ENCODE peak calls at places on chromosomes 11 and 22, in ten cellular contexts. D is dorsolateral prefrontal cortex; Q is epithelial cell of esophagus; V is endothelial cell; I is H9; E is activated CD8-positive, alpha-beta T cell treated with anti-CD3 and anti-CD28 coated beads for 36 hours; Z is IMR-90; G is GM12865; B is CD4-positive, alpha-beta T cell; S is MCF 10A. U is an unnamed sample.

GRCh38 chr11:19864141-19865120 is 151.8 kb downstream of the NAV2 start:
- DNase-seq in D (no peak), Q (no peak), V (no peak), I (no peak), E (no peak), Z (no peak), G (no peak), B (no peak), S (no peak), U (no peak)

GRCh38 chr22:38080847-38081635 is 2.9 kb downstream of the SLC16A8 start:
- DNase-seq in D (no peak), Q (peak; percentile 43), V (peak; percentile 52), I (peak; percentile 76), E (peak; percentile 22), Z (peak; percentile 14), G (no peak), B (no peak), S (no peak), U (peak; percentile 71)

GRCh38 chr11:75526192-75526541 is 426 bp upstream of the GDPD5 start:
- DNase-seq in D (no peak), Q (no peak), V (no peak), I (no peak), E (no peak), Z (no peak), G (no peak), B (no peak), S (no peak), U (no peak)

GRCh38 chr11:62452261-62452660 is 33.4 kb downstream of the SCGB1A1 start:
- DNase-seq in D (no peak), Q (no peak), V (no peak), I (no peak), E (no peak), Z (no peak), G (no peak), B (no peak), S (no peak), U (no peak)

GRCh38 chr11:126978155-126978554 is 22.4 kb downstream of the KIRREL3 start:
- DNase-seq in D (no peak), Q (no peak), V (no peak), I (peak; percentile 62), E (no peak), Z (no peak), G (no peak), B (no peak), S (no peak), U (no peak)

GRCh38 chr11:46413755-46414465 is 22.3 kb upstream of the CHRM4 start:
- DNase-seq in D (no peak), Q (peak; percentile 42), V (no peak), I (no peak), E (no peak), Z (peak; percentile 10), G (no peak), B (no peak), S (no peak), U (no peak)

GRCh38 chr11:102287963-102288744 is 29.1 kb upstream of the BIRC3 start:
- DNase-seq in D (no peak), Q (peak; percentile 81), V (peak; percentile 46), I (peak; percentile 46), E (peak; percentile 43), Z (peak; percentile 82), G (peak; percentile 78), B (peak; percentile 11), S (peak; percentile 80), U (no peak)

GRCh38 chr11:62458212-62459002 is 39.6 kb downstream of the SCGB1A1 start:
- DNase-seq in D (no peak), Q (no peak), V (no peak), I (no peak), E (no peak), Z (peak; percentile 27), G (no peak), B (no peak), S (no peak), U (no peak)

GRCh38 chr11:126359431-126360048 is 4.1 kb downstream of the ST3GAL4 start:
- DNase-seq in D (peak; percentile 64), Q (no peak), V (no peak), I (no peak), E (no peak), Z (peak; percentile 37), G (no peak), B (no peak), S (peak; percentile 43), U (peak; percentile 63)

GRCh38 chr11:87423161-87423560 is 385.4 kb downstream of the TMEM135 start:
- DNase-seq in D (no peak), Q (no peak), V (no peak), I (no peak), E (no peak), Z (no peak), G (no peak), B (no peak), S (no peak), U (no peak)

DNA sequence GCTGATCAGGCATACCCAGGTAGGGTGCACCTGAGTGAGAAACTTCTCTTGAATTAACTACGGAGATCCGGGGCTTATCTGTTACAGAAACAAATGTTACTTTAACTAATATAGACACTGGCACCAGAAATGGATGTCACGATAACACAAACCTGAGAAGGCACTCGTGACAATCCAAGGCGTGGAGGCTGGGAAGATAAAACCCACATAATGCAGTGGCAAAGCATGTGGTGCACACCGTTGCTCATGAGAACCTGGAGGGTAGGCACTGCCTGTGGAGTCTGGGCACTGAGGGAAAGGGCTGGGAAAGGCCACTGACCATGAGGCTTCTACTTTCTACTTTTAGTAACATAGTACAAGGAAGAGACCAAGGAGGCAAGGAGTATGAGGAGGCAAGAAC is 22.6 kb downstream of the SLC22A12 start:
- DNase-seq in D (no peak), Q (no peak), V (no peak), I (no peak), E (no peak), Z (no peak), G (no peak), B (no peak), S (no peak), U (no peak)
- TF ChIP-seq CTCF in D (no peak), Q (no peak), V (no peak), I (no peak), E (no peak), Z (no peak), G (no peak), B (no peak), S (no peak), U (no peak)

DNA sequence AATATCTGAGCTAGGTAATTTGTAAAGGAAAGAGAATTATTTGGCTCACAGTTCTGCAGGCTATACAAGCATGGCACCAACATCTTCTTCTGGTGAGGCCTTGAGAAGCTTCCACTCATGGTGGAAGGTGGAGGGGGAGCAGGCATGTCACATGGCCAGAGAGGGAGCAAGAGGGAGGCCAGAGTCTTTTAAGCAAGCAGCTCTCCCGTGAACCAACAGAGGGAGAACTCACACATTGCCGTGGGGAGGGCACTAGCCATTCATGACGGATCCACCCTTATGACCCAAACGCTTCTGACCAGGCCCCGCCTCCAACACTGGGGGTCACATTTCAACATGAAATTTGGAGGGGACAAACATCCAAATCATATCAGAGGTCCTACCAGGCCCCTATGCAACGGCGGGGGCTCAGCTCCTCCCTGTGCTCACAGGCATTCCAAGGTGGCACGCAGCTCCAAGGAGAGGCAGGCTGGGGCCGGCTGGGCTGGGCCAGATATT is 4.6 kb downstream of the C11orf96 start:
- DNase-seq in D (no peak), Q (peak; percentile 34), V (no peak), I (peak; percentile 71), E (no peak), Z (peak; percentile 47), G (peak; percentile 15), B (no peak), S (no peak), U (no peak)
- TF ChIP-seq CTCF in D (no peak), Q (peak; percentile 34), V (no peak), I (peak; percentile 64), E (no peak), Z (peak; percentile 48), G (no peak), B (no peak), S (peak; percentile 18), U (peak; percentile 8)

GRCh38 chr11:69164824-69165223 is 9.1 kb downstream of the SMIM38 start:
- DNase-seq in D (no peak), Q (no peak), V (no peak), I (no peak), E (no peak), Z (no peak), G (no peak), B (no peak), S (no peak), U (no peak)

GRCh38 chr11:69167916-69168691 is 12.4 kb downstream of the SMIM38 start:
- DNase-seq in D (no peak), Q (peak; percentile 81), V (no peak), I (no peak), E (no peak), Z (peak; percentile 31), G (no peak), B (no peak), S (peak; percentile 74), U (no peak)

GRCh38 chr11:69165775-69166174 is 10.0 kb downstream of the SMIM38 start:
- DNase-seq in D (no peak), Q (no peak), V (no peak), I (no peak), E (no peak), Z (no peak), G (no peak), B (no peak), S (no peak), U (no peak)

GRCh38 chr11:69167130-69167915 is 11.6 kb downstream of the SMIM38 start:
- DNase-seq in D (no peak), Q (no peak), V (no peak), I (no peak), E (no peak), Z (no peak), G (no peak), B (no peak), S (no peak), U (no peak)

DNA sequence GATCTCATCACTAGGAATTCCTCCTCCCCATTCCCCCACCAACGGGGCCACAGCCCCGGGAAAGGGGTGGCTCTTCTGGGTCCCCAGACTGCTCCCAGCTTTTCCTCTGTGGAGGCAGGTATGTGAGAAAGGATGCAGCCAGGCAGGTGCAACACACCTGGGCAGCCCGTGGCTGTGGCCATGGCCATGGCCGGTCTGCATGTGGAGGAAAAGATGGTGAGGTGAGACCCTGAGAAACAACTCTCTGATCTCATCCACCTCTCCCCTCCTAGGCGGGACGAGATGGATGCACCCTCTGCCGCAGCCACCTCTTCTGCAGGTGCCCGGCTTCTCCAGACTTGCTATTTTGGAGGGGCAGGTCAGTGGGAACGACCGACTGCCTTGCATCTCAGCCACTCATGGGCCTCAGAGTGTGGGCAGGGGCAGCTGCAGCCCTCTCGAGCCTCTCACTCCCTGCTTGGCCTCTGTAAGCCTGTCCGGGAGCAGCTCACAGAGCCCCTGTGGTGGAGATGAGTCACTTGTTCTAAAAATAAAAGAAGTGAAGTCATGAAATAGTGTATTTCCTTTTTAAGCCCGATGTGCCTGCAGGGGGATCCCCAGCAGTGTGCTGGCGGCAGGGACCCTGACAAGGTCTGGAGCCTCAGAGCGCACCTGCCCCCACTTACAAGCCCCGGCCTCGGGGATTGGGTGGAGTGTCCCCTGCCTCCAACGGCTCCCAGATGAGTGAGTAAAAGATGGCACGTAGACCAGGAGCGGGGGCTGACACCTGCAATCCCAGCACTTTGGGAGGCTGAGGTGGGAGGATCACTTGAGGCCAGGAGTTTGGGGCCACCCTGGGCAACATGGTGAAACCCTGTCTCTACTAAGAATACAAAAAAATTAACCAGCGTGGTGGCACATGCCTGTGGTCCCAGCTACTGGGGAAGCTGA is 10.7 kb downstream of the SMIM38 start:
- DNase-seq in D (peak; percentile 47), Q (peak; percentile 76), V (no peak), I (peak; percentile 66), E (peak; percentile 87), Z (peak; percentile 93), G (peak; percentile 88), B (no peak), S (peak; percentile 79), U (no peak)
- TF ChIP-seq CTCF in D (no peak), Q (no peak), V (no peak), I (peak; percentile 22), E (peak; percentile 32), Z (peak; percentile 45), G (no peak), B (no peak), S (no peak), U (no peak)

GRCh38 chr11:77473801-77474508 is at the start of gene PAK1:
- DNase-seq in D (peak; percentile 91), Q (peak; percentile 92), V (peak; percentile 83), I (peak; percentile 95), E (peak; percentile 91), Z (peak; percentile 86), G (peak; percentile 94), B (peak; percentile 61), S (peak; percentile 83), U (peak; percentile 96)
- TF ChIP-seq CTCF in D (peak; percentile 60), Q (peak; percentile 8), V (no peak), I (peak; percentile 38), E (no peak), Z (peak; percentile 24), G (peak; percentile 41), B (no peak), S (no peak), U (no peak)